ENCODE peak calls at places on chromosomes 4 and X, in five cellular contexts. F is natural killer cell; S is activated CD8-positive, alpha-beta T cell treated with anti-CD3 and anti-CD28 coated beads for 36 hours; H is transverse colon; W is RWPE2. B is an unnamed sample.

GRCh38 chrX:70592091-70592490 is 147.5 kb downstream of the DLG3 start:
- DNase-seq in F (no peak), H (no peak), S (peak; percentile 67), W (no peak), B (no peak)

GRCh38 chr4:89111833-89112563 is 665 bp downstream of the TIGD2 start:
- DNase-seq in H (peak; percentile 25), F (no peak), S (no peak), W (no peak), B (no peak)

GRCh38 chr4:54281060-54281781 is 52.1 kb downstream of the PDGFRA start:
- DNase-seq in W (peak; percentile 71), H (peak; percentile 29), S (no peak), F (no peak), B (no peak)

GRCh38 chr4:61094854-61095598 is 105.1 kb upstream of the ADGRL3 start:
- DNase-seq in H (no peak), W (no peak), F (no peak), S (no peak), B (no peak)

GRCh38 chrX:24426340-24426913 is 38.7 kb upstream of the PDK3 start:
- DNase-seq in F (no peak), S (no peak), H (no peak), W (peak; percentile 20), B (no peak)

GRCh38 chr4:71550220-71551190 is 211.7 kb downstream of the SLC4A4 start:
- DNase-seq in H (peak; percentile 13), W (no peak), S (no peak), F (no peak), B (no peak)

GRCh38 chr4:102503831-102504786 is 3.0 kb downstream of the NFKB1 start:
- DNase-seq in W (no peak), F (no peak), H (no peak), S (no peak), B (no peak)

GRCh38 chrX:133258481-133258880 is 40.3 kb upstream of the TFDP3 start:
- DNase-seq in S (no peak), W (no peak), H (no peak), F (no peak), B (no peak)

GRCh38 chrX:103734125-103734760 is 23.5 kb downstream of the TMEM31 start:
- DNase-seq in F (no peak), H (no peak), W (no peak), S (peak; percentile 27), B (no peak)

GRCh38 chr4:13484749-13485345 is 707 bp upstream of the RAB28 start:
- DNase-seq in F (no peak), S (no peak), W (no peak), H (peak; percentile 11), B (no peak)

GRCh38 chrX:1528186-1528883 is 8.7 kb downstream of the P2RY8 start:
- DNase-seq in H (no peak), F (no peak), S (no peak), W (no peak), B (peak; percentile 21)

GRCh38 chr4:145418739-145419138 is 62.9 kb upstream of the SMAD1 start:
- DNase-seq in F (no peak), W (no peak), S (no peak), H (no peak), B (no peak)

GRCh38 chrX:150648296-150648940 is 44.8 kb upstream of the MTMR1 start:
- DNase-seq in H (no peak), W (no peak), F (no peak), S (no peak), B (no peak)

GRCh38 chr4:139890810-139891209 is 225.2 kb downstream of the MGST2 start:
- DNase-seq in H (no peak), W (no peak), S (no peak), F (no peak), B (no peak)

GRCh38 chrX:151398346-151398745 is 1.3 kb downstream of the VMA21 start:
- DNase-seq in W (no peak), H (no peak), S (no peak), F (no peak), B (no peak)

GRCh38 chr4:11514780-11515432 is 86.2 kb upstream of the HS3ST1 start:
- DNase-seq in S (no peak), W (no peak), H (no peak), F (no peak), B (no peak)

GRCh38 chr4:33255507-33255906 is 2535.3 kb downstream of the PCDH7 start:
- DNase-seq in H (no peak), F (no peak), S (no peak), W (no peak), B (no peak)

GRCh38 chrX:15855562-15856256 is 1.1 kb upstream of the AP1S2 start:
- DNase-seq in S (no peak), W (no peak), H (no peak), F (no peak), B (no peak)

GRCh38 chr4:5563856-5564255 is 144.5 kb downstream of the EVC2 start:
- DNase-seq in S (no peak), W (no peak), H (no peak), F (no peak), B (no peak)

GRCh38 chr4:78379040-78379439 is 172.5 kb upstream of the ANXA3 start:
- DNase-seq in W (no peak), F (no peak), H (no peak), S (no peak), B (no peak)

GRCh38 chrX:113759422-113759821 is 824.5 kb upstream of the HTR2C start:
- DNase-seq in H (no peak), S (no peak), F (no peak), W (no peak), B (no peak)

GRCh38 chr4:5009796-5010195 is 9.5 kb downstream of the CYTL1 start:
- DNase-seq in S (no peak), W (no peak), H (no peak), F (no peak), B (no peak)

GRCh38 chrX:87728024-87728423 is 210.4 kb downstream of the KLHL4 start:
- DNase-seq in S (no peak), F (no peak), W (no peak), H (no peak), B (no peak)

GRCh38 chr4:53068755-53069154 is 206.6 kb downstream of the RASL11B start:
- DNase-seq in S (no peak), H (no peak), W (no peak), F (no peak), B (no peak)

GRCh38 chrX:46648660-46649059 is 75.1 kb downstream of the CHST7 start:
- DNase-seq in S (no peak), W (no peak), F (no peak), H (no peak), B (no peak)

GRCh38 chrX:46649421-46650260 is 76.1 kb downstream of the CHST7 start:
- DNase-seq in S (no peak), F (no peak), W (no peak), H (peak; percentile 23), B (no peak)

DNA sequence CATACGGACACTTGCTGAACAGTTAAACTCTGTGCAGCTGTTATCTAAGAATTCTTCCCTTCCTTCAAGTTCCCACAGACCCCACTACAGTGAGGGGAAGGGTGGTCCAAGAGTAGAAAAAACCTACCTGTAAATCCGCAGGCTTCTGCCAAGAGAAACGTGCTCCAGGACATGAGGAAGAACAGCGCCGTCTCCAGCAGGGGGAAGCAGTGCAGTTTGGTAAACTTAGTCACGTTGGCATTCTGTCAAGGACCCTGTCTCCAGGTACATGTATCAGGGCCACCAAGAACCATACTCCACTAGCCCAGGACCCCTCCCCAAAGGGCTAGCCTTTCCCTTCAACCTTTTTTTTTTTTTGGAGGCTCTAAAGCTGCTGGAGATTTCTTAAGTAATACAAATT is 79.9 kb downstream of the CHST7 start:
- DNase-seq in H (no peak), W (no peak), S (peak; percentile 22), F (no peak), B (no peak)
- TF ChIP-seq CTCF in H (no peak), W (peak; percentile 35), S (no peak), F (no peak), B (peak; percentile 58)

DNA sequence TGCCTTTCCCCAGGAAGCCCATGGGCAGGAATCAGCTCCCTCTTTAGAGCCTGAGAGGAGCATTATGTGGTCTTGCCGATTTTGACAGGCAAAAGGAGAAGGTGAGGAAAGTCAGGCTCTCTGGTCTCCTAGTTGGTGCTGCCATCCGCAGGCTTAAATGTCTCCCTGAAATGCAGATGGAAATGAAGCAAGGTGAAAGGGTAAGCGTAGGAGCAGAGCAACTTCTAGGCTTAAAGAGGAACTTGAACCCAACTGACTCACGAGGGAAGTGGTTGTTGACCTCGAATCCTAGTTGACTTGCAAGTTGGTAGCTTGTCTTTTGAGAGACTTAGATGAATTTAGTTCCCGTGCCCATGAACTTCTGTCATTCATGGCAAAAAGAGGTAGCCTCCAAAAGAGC is 205.9 kb downstream of the PTTG2 start:
- DNase-seq in S (no peak), F (no peak), H (no peak), W (no peak), B (no peak)
- TF ChIP-seq CTCF in S (no peak), F (no peak), H (no peak), W (no peak), B (no peak)

GRCh38 chr4:160877087-160877790 is 1286.6 kb downstream of the FSTL5 start:
- DNase-seq in H (no peak), W (no peak), S (no peak), F (no peak), B (no peak)
- TF ChIP-seq CTCF in H (no peak), W (no peak), S (no peak), F (no peak), B (no peak)

GRCh38 chr4:163679189-163679588 is 184.7 kb downstream of the TMA16 start:
- DNase-seq in F (no peak), H (no peak), W (no peak), S (no peak), B (no peak)
- TF ChIP-seq CTCF in F (no peak), H (no peak), W (peak; percentile 72), S (no peak), B (peak; percentile 75)

GRCh38 chr4:113294910-113295309 is 245.5 kb downstream of the ANK2 start:
- DNase-seq in F (no peak), S (no peak), W (no peak), H (no peak), B (no peak)
- TF ChIP-seq CTCF in F (no peak), S (no peak), W (peak; percentile 44), H (no peak), B (peak; percentile 49)

GRCh38 chr4:76626686-76627465 is 191.8 kb downstream of the SHROOM3 start:
- DNase-seq in S (no peak), W (no peak), H (no peak), F (no peak), B (no peak)
- TF ChIP-seq CTCF in S (no peak), W (peak; percentile 39), H (peak; percentile 6), F (no peak), B (peak; percentile 56)

GRCh38 chrX:108353452-108353851 is 84.8 kb downstream of the COL4A6 start:
- DNase-seq in W (no peak), F (no peak), S (no peak), H (no peak), B (no peak)
- TF ChIP-seq CTCF in W (no peak), F (no peak), S (no peak), H (no peak), B (no peak)